ENCODE peak calls at places on chromosomes 12 and 14, in four cellular contexts. V is astrocyte of the spinal cord, K is glutamatergic neuron, G is cardiac muscle cell. L is an unnamed sample.

GRCh38 chr14:73606271-73606670 is 6.0 kb upstream of the ACOT6 start:
- DNase-seq in G (no peak), K (no peak), V (no peak), L (no peak)

GRCh38 chr12:49121047-49121696 is 10.0 kb downstream of the TUBA1B start:
- DNase-seq in G (peak), K (peak), V (peak), L (no peak)

GRCh38 chr12:63967781-63968180 is 123.3 kb downstream of the SRGAP1 start:
- DNase-seq in G (no peak), V (no peak), K (no peak), L (no peak)

GRCh38 chr14:62130441-62130840 is 368.2 kb downstream of the SNAPC1 start:
- DNase-seq in V (no peak), G (no peak), K (no peak), L (no peak)

GRCh38 chr14:29144598-29144997 is 378.0 kb downstream of the FOXG1 start:
- DNase-seq in G (no peak), V (peak), K (no peak), L (no peak)

GRCh38 chr12:32307352-32307751 is 92.0 kb upstream of the FGD4 start:
- DNase-seq in G (no peak), K (no peak), V (no peak), L (no peak)

GRCh38 chr12:51197736-51198567 is 19.9 kb downstream of the POU6F1 start:
- DNase-seq in V (no peak), K (no peak), G (no peak), L (no peak)

GRCh38 chr14:26282578-26282977 is 315.3 kb downstream of the NOVA1 start:
- DNase-seq in K (no peak), G (no peak), V (no peak), L (no peak)

GRCh38 chr14:36383674-36384421 is 63.4 kb upstream of the MBIP start:
- DNase-seq in V (no peak), K (no peak), G (no peak), L (no peak)

GRCh38 chr12:92290016-92290685 is 144.5 kb upstream of the BTG1 start:
- DNase-seq in K (no peak), V (peak), G (no peak), L (no peak)

GRCh38 chr14:65286443-65286842 is 126.1 kb upstream of the FUT8 start:
- DNase-seq in G (no peak), K (no peak), V (no peak), L (no peak)

GRCh38 chr14:103146141-103146709 is 23.0 kb downstream of the TNFAIP2 start:
- DNase-seq in G (no peak), V (no peak), K (no peak), L (no peak)

GRCh38 chr12:57735952-57736742 is 2.4 kb downstream of the AGAP2 start:
- DNase-seq in K (peak), V (no peak), G (peak), L (no peak)

GRCh38 chr12:130680451-130680990 is 35.6 kb downstream of the RIMBP2 start:
- DNase-seq in V (no peak), G (no peak), K (no peak), L (no peak)

GRCh38 chr12:69698769-69699540 is at the start of gene BEST3:
- DNase-seq in G (no peak), K (no peak), V (no peak), L (no peak)

DNA sequence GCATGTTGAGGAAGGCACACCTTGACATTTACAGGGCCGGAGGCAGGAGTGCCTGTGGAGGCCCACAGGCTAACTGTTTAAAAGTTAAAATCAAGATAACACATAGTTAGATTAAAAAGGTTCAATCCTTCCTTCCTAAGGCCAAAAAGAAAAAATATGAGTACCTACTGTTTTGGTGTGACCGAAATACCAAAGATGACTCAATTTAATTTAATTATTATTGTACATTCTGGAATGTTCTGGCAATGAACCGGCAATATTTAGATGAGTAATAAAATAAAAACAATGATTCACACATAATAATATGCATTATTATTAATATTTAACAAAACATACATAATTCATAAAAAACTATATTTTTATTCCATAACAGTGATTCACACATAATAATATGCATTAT is 136.8 kb upstream of the NTF3 start:
- DNase-seq in V (no peak), G (no peak), K (no peak), L (no peak)
- TF ChIP-seq CTCF in V (no peak), G (no peak), K (no peak), L (no peak)

GRCh38 chr12:54370218-54370730 is 6.0 kb upstream of the GPR84 start:
- DNase-seq in V (peak), G (peak), K (peak), L (peak)
- TF ChIP-seq CTCF in V (peak), G (peak), K (peak), L (peak)

GRCh38 chr12:16870845-16871244 is 264.9 kb upstream of the LMO3 start:
- DNase-seq in G (no peak), K (no peak), V (no peak), L (no peak)
- TF ChIP-seq CTCF in G (no peak), K (no peak), V (no peak), L (no peak)

GRCh38 chr14:66657780-66658179 is 149.8 kb downstream of the GPHN start:
- DNase-seq in G (no peak), V (no peak), K (no peak), L (no peak)

DNA sequence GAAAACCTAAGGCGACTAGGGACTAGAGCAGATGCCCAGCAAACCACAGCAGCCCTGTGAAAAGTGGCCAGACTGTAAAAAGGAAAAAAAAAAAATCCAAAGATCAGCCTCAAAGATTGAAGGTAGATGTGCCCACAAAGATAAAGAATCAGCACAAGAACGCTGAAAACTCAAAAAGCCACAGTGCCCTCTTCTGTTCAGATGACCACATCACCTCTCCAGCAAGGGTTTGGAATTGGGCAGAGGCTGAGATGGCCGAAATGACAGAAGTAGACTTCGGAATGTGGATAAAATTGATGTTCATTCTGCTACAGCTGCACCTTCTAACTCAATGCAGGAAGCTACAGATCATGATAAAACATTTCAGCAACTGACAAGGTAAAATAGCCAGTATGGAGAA is 154.4 kb downstream of the GPHN start:
- DNase-seq in G (no peak), V (no peak), K (no peak), L (no peak)
- TF ChIP-seq CTCF in G (peak), V (peak), K (peak), L (peak)

GRCh38 chr12:29773076-29773475 is 10.7 kb downstream of the TMTC1 start:
- DNase-seq in V (no peak), K (no peak), G (no peak), L (no peak)
- TF ChIP-seq CTCF in V (no peak), K (no peak), G (no peak), L (no peak)

DNA sequence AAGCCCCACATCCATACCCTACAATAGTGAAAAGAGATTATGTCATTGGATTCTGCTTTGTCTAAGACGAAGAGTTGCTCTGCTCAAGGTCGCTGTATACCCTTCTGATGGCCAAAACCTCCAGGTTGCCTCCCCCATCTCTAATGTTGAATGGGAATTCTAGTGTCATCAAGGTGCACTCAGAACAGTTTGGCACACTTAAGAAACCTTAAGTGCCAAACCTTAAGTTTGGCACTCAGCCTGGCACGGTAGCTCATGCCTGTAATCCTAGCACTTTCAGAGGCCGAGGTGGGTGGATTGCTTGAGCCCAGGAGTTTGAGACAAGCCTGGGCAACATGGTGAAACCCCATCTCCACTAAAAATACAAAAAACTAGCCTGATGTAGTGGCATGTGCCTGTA is 1245.6 kb upstream of the SEL1L start:
- DNase-seq in G (no peak), K (no peak), V (no peak), L (no peak)
- TF ChIP-seq CTCF in G (no peak), K (no peak), V (no peak), L (no peak)

GRCh38 chr14:45083979-45084722 is at the start of gene PRPF39:
- DNase-seq in V (peak), K (peak), G (peak), L (peak)
- TF ChIP-seq CTCF in V (no peak), K (no peak), G (no peak), L (no peak)